ENCODE peak calls at places on chromosomes 4 and X, in seven cellular contexts. E, S, O, V, F, X and C are unnamed samples.

GRCh38 chrX:44306336-44306735 is 37.1 kb downstream of the EFHC2 start:
- DNase-seq in S (peak), O (no peak), E (peak), V (no peak), F (peak), X (peak), C (peak)

GRCh38 chrX:108139303-108139702 is 47.7 kb downstream of the ATG4A start:
- DNase-seq in O (no peak), F (no peak), X (no peak), V (no peak), E (no peak), S (no peak), C (no peak)

GRCh38 chr4:41232406-41232805 is 18.1 kb upstream of the APBB2 start:
- DNase-seq in V (no peak), E (no peak), S (no peak), F (peak), O (no peak), X (no peak), C (no peak)

GRCh38 chrX:136318895-136319597 is 18.3 kb downstream of the ADGRG4 start:
- DNase-seq in X (peak), S (peak), E (no peak), V (no peak), O (no peak), F (no peak), C (no peak)

GRCh38 chrX:120731386-120731785 is 101.5 kb upstream of the C1GALT1C1 start:
- DNase-seq in F (peak), X (no peak), E (no peak), V (no peak), O (no peak), S (no peak), C (peak)

GRCh38 chr4:33924239-33924638 is 2320.1 kb downstream of the ARAP2 start:
- DNase-seq in E (peak), X (no peak), V (no peak), S (no peak), F (peak), O (no peak), C (peak)

GRCh38 chr4:123623611-123624010 is 227.0 kb downstream of the SPRY1 start:
- DNase-seq in S (no peak), X (no peak), O (no peak), V (no peak), F (no peak), E (no peak), C (no peak)

GRCh38 chrX:129983575-129984131 is 1.2 kb downstream of the BCORL1 start:
- DNase-seq in O (no peak), F (no peak), V (no peak), S (no peak), X (no peak), E (no peak), C (no peak)

GRCh38 chrX:24515447-24515846 is 50.4 kb downstream of the PDK3 start:
- DNase-seq in F (no peak), V (no peak), X (no peak), S (no peak), E (peak), O (no peak), C (peak)

GRCh38 chr4:75180790-75181776 is 248.2 kb downstream of the PARM1 start:
- DNase-seq in O (no peak), V (no peak), X (no peak), E (no peak), F (peak), S (no peak), C (no peak)